ENCODE peak calls at places on chromosomes 7 and 10, in six cellular contexts. F, D, S, H, L and C are unnamed samples. For H3K4me1, the result is how much of the 10 kb centered on the place peaks cover.

GRCh38 chr10:49217645-49218044 is 29.5 kb upstream of the TMEM273 start:
- DNase-seq in F (no peak), D (no peak), S (no peak), H (no peak), L (no peak), C (no peak)

GRCh38 chr7:158289761-158290523 is 297.7 kb downstream of the PTPRN2 start:
- DNase-seq in F (no peak), D (peak), S (no peak), H (no peak), L (no peak), C (no peak)

GRCh38 chr10:31929260-31929985 is 792 bp upstream of the ARHGAP12 start:
- DNase-seq in F (no peak), D (peak), S (peak), H (no peak), L (peak), C (peak)

GRCh38 chr10:70462349-70462984 is 16.1 kb upstream of the PALD1 start:
- DNase-seq in F (no peak), D (peak), S (peak), H (no peak), L (no peak), C (peak)

GRCh38 chr7:123348700-123349099 is 148.9 kb upstream of the SLC13A1 start:
- DNase-seq in F (no peak), D (no peak), S (no peak), H (no peak), L (no peak), C (no peak)

GRCh38 chr10:126892873-126893175 is 12.4 kb upstream of the DOCK1 start:
- DNase-seq in F (no peak), D (peak), S (no peak), H (no peak), L (no peak), C (no peak)

GRCh38 chr10:77333610-77334340 is 303.8 kb downstream of the KCNMA1 start:
- DNase-seq in F (no peak), D (no peak), S (peak), H (peak), L (no peak), C (no peak)

GRCh38 chr7:36653011-36653670 is 71.2 kb downstream of the AOAH start:
- DNase-seq in F (peak), D (no peak), S (peak), H (peak), L (no peak), C (no peak)

GRCh38 chr10:119305860-119306513 is 98.6 kb downstream of the GRK5 start:
- DNase-seq in F (peak), D (peak), S (peak), H (peak), L (peak), C (no peak)

GRCh38 chr7:22364910-22365309 is 8.0 kb upstream of the RAPGEF5 start:
- DNase-seq in F (no peak), D (no peak), S (no peak), H (no peak), L (no peak), C (no peak)

GRCh38 chr7:134875867-134876266 is 96.4 kb downstream of the CALD1 start:
- DNase-seq in F (peak), D (no peak), S (no peak), H (peak), L (no peak), C (no peak)

GRCh38 chr7:919114-919442 is 35.4 kb downstream of the ADAP1 start:
- DNase-seq in F (no peak), D (peak), S (no peak), H (no peak), L (peak), C (peak)

GRCh38 chr7:158402471-158402870 is 185.2 kb downstream of the PTPRN2 start:
- DNase-seq in F (no peak), D (no peak), S (no peak), H (no peak), L (no peak), C (no peak)

GRCh38 chr7:36286241-36286640 is 103.4 kb upstream of the ANLN start:
- DNase-seq in F (no peak), D (no peak), S (no peak), H (no peak), L (peak), C (no peak)

GRCh38 chr7:6212008-6212407 is 60.4 kb downstream of the CYTH3 start:
- DNase-seq in F (no peak), D (no peak), S (no peak), H (no peak), L (no peak), C (no peak)

GRCh38 chr10:117460846-117461765 is 81.4 kb upstream of the EMX2 start:
- DNase-seq in F (no peak), D (no peak), S (no peak), H (no peak), L (no peak), C (no peak)

GRCh38 chr7:7330997-7331396 is 148.7 kb downstream of the C1GALT1 start:
- DNase-seq in F (no peak), D (no peak), S (peak), H (no peak), L (no peak), C (no peak)

GRCh38 chr7:38013246-38013645 is 92.8 kb downstream of the EPDR1 start:
- DNase-seq in F (no peak), D (no peak), S (no peak), H (no peak), L (no peak), C (no peak)

GRCh38 chr10:110010076-110011069 is 2.6 kb downstream of the ADD3 start:
- DNase-seq in F (no peak), D (no peak), S (no peak), H (peak), L (peak), C (no peak)

GRCh38 chr7:129465080-129465479 is 30.8 kb downstream of the STRIP2 start:
- DNase-seq in F (no peak), D (no peak), S (no peak), H (no peak), L (no peak), C (no peak)

GRCh38 chr7:127591591-127591990 is 1.9 kb upstream of the FSCN3 start:
- DNase-seq in F (no peak), D (no peak), S (no peak), H (no peak), L (no peak), C (no peak)

GRCh38 chr7:74027124-74027682 is 770 bp upstream of the ELN start:
- DNase-seq in F (no peak), D (no peak), S (no peak), H (no peak), L (no peak), C (peak)

GRCh38 chr10:91046891-91047290 is 126.0 kb upstream of the ANKRD1 start:
- DNase-seq in F (peak), D (no peak), S (no peak), H (no peak), L (no peak), C (no peak)

GRCh38 chr10:110137142-110137545 is 70.3 kb upstream of the MXI1 start:
- DNase-seq in F (peak), D (no peak), S (peak), H (peak), L (no peak), C (no peak)

GRCh38 chr10:7301039-7301768 is 109.6 kb downstream of the SFMBT2 start:
- DNase-seq in F (no peak), D (no peak), S (peak), H (no peak), L (no peak), C (no peak)

GRCh38 chr10:121552746-121553145 is 45.5 kb downstream of the FGFR2 start:
- DNase-seq in F (no peak), D (no peak), S (no peak), H (no peak), L (no peak), C (no peak)

GRCh38 chr10:87068281-87068680 is 26.4 kb downstream of the GLUD1 start:
- DNase-seq in F (no peak), D (no peak), S (no peak), H (no peak), L (no peak), C (no peak)

GRCh38 chr7:76303057-76303828 is 770 bp downstream of the HSPB1 start:
- DNase-seq in F (peak), D (peak), S (peak), H (peak), L (peak), C (peak)

GRCh38 chr7:76296743-76297740 is 5.4 kb upstream of the HSPB1 start:
- DNase-seq in F (peak), D (no peak), S (peak), H (peak), L (no peak), C (peak)

GRCh38 chr7:76301000-76301399 is 1.5 kb upstream of the HSPB1 start:
- DNase-seq in F (no peak), D (no peak), S (no peak), H (no peak), L (no peak), C (no peak)

GRCh38 chr7:76302299-76303056 is at the start of gene HSPB1:
- DNase-seq in F (peak), D (peak), S (peak), H (peak), L (peak), C (peak)

DNA sequence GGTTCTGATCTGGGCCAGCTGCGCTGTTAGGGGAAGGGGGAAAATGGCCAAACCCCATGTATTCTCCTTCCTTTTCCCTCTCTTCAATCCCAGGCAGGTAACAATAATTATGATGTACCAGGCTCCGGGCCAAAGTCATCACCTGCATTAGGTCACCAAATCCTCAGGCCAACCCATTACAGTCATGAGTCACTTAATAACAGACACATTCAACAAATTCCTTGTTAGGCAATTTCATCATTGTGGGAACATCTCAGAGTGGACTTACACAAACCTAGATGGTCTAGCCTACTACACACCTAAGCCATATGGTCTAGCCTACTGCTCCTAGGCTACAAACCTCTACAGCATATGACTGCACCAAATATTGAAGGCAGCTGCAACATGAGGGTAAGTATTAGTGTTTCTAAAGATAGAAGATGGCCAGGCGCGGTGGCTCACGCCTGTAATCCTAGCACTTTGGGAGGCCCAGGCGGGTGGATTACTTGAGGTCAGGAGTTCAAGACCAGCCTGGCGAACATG is 2.2 kb upstream of the HSPB1 start:
- DNase-seq in F (peak), D (no peak), S (peak), H (peak), L (no peak), C (no peak)
- H3K4me1 ChIP-seq in F (under half), D (under half), S (half or more), H (under half), L (under half), C (under half)

DNA sequence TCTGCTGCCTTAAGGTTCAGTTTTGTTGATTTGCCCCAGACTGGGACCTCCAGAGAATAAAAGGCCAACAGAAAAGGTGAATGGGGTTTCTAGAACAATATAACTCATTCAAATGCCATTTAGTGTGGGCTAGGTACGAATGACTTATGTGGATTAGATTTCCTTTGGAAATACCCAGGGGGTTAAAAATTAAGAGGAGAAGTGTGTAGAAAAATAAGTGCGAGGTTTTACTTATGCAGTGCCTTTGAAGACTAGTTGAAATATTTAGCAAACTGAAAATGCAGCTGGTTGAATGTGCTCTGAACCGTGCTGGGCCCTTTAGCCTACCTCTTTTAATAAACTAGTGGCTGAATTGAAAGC is 180.5 kb downstream of the LRMDA start:
- DNase-seq in F (no peak), D (no peak), S (no peak), H (no peak), L (no peak), C (no peak)
- H3K27ac ChIP-seq in F (no peak), D (no peak), S (no peak), H (no peak), L (no peak), C (peak)

GRCh38 chr7:23473848-23474097 is 3.5 kb upstream of the IGF2BP3 start:
- DNase-seq in F (no peak), D (no peak), S (no peak), H (no peak), L (no peak), C (no peak)

GRCh38 chr7:23475579-23475844 is 5.2 kb upstream of the IGF2BP3 start:
- DNase-seq in F (no peak), D (no peak), S (no peak), H (no peak), L (no peak), C (no peak)

GRCh38 chr7:23474829-23475578 is 4.7 kb upstream of the IGF2BP3 start:
- DNase-seq in F (no peak), D (no peak), S (no peak), H (no peak), L (no peak), C (no peak)

GRCh38 chr7:23472974-23473847 is 2.9 kb upstream of the IGF2BP3 start:
- DNase-seq in F (no peak), D (no peak), S (peak), H (no peak), L (no peak), C (no peak)

GRCh38 chr7:23474098-23474828 is 4.0 kb upstream of the IGF2BP3 start:
- DNase-seq in F (peak), D (peak), S (peak), H (peak), L (peak), C (peak)
- H3K4me1 ChIP-seq in F (under half), D (under half), S (under half), H (under half), L (under half), C (under half)

GRCh38 chr7:54544356-54545240 is 2.4 kb downstream of the VSTM2A start:
- DNase-seq in F (no peak), D (no peak), S (no peak), H (no peak), L (no peak), C (no peak)

GRCh38 chr7:54541941-54542618 is at the start of gene VSTM2A:
- DNase-seq in F (no peak), D (no peak), S (no peak), H (no peak), L (no peak), C (no peak)

GRCh38 chr7:54545241-54545563 is 3.0 kb downstream of the VSTM2A start:
- DNase-seq in F (no peak), D (no peak), S (no peak), H (no peak), L (no peak), C (no peak)

GRCh38 chr7:54546081-54546985 is 4.2 kb downstream of the VSTM2A start:
- DNase-seq in F (no peak), D (no peak), S (peak), H (no peak), L (no peak), C (no peak)

DNA sequence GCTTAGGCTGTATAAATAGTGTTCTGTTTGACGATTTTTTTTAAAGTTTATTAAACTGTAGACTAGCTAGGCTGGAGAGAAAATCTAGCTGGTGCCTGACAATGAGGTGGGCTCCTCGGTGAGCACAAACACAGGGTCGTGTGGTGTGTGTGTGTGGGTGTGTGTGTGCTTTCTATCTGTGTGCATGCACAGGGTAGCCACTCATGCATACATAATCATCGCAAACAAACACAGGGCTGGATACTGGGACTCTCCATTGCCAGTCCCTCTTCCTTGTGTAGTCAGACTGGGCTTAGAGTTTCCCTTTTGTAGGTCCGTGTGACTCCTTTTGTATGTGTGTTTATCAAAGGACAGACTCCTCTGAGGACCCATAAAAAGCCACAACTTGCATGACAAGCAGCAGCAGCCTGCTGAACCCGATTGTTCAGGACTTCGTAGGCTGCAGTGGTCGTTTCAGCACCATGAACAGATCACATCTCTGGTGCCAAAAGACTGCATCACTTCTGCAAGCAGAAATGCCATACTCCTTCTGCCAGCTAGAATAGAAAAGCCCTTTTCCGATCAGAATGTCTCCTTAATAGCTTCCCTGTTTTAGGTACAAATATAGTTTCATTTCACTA is 855 bp downstream of the VSTM2A start:
- DNase-seq in F (peak), D (no peak), S (no peak), H (peak), L (no peak), C (no peak)
- H3K27ac ChIP-seq in F (no peak), D (no peak), S (no peak), H (no peak), L (no peak), C (no peak)

GRCh38 chr10:102410427-102411073 is 8.0 kb downstream of the PSD start:
- DNase-seq in F (no peak), D (no peak), S (no peak), H (no peak), L (no peak), C (peak)

GRCh38 chr10:102408081-102408727 is 10.4 kb downstream of the PSD start:
- DNase-seq in F (no peak), D (no peak), S (no peak), H (no peak), L (no peak), C (no peak)

GRCh38 chr10:102407641-102407943 is 11.0 kb downstream of the PSD start:
- DNase-seq in F (no peak), D (no peak), S (no peak), H (no peak), L (no peak), C (no peak)

GRCh38 chr10:102409604-102410426 is 8.8 kb downstream of the PSD start:
- DNase-seq in F (no peak), D (no peak), S (no peak), H (no peak), L (no peak), C (no peak)

DNA sequence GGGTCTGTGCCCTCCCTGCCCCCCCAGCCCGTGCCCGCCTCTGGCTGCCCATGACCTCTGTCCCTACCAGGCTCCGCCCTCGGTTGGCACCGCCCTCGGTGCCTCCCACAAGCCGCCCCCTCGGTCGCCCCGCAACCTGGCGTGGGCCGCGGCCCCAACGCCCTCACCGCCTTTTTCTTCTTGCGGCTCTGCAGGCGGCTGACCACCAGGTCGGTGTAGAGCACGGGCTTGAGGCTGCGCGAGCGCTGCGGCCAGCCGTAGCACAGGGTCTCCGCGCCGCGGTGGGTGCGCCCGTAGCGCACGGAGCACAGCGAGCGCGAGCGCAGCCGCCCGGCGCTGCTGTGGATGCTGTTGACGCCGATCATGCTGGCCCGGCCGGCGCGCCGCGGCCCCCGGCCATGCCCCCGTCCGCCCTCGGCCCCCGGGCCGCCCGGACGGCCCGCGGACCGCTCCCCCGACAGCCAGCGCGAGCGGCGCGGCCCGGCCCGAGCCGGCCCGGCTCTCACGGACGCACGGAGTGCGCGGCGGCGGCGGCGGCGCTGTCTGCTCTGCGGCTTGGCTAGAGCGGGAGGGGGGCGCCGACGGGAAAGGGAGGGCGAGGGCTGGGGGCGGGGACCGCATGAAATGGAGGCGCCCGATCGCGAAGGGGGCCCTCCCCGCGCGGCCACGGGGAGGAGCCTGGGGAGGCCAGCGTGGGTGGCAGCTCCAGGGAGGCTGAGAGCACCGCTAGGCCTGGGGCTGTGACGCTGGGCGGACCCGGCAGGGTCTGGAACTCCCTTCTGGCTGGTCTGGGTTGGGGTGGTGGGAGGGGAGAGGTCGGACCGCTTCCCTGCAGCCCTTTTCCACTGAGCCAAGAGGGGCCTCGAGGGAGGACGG is 9.6 kb downstream of the PSD start:
- DNase-seq in F (no peak), D (peak), S (no peak), H (peak), L (peak), C (peak)
- H3K4me1 ChIP-seq in F (under half), D (under half), S (under half), H (under half), L (under half), C (under half)

GRCh38 chr7:141686670-141687069 is 15.3 kb downstream of the DENND11 start:
- DNase-seq in F (no peak), D (no peak), S (no peak), H (no peak), L (no peak), C (no peak)

GRCh38 chr7:141688038-141688437 is 13.9 kb downstream of the DENND11 start:
- DNase-seq in F (no peak), D (no peak), S (no peak), H (no peak), L (no peak), C (no peak)

GRCh38 chr7:141686074-141686473 is 15.9 kb downstream of the DENND11 start:
- DNase-seq in F (no peak), D (no peak), S (no peak), H (no peak), L (no peak), C (no peak)

GRCh38 chr7:141685285-141686035 is 16.5 kb downstream of the DENND11 start:
- DNase-seq in F (peak), D (no peak), S (no peak), H (no peak), L (no peak), C (no peak)
- H3K27ac ChIP-seq in F (no peak), D (no peak), S (no peak), H (no peak), L (no peak), C (no peak)